ENCODE peak calls at places on chromosomes 16 and 17, in ten cellular contexts. V is mammary epithelial cell, H is cardiac muscle cell, S is AG04450, A is heart left ventricle, T is brain microvascular endothelial cell, Z is ascending aorta, E is Peyer's patch, P is heart right ventricle, Q is left ventricle myocardium inferior. N is an unnamed sample. For H3K27me3, the result is how much of the 10 kb centered on the place peaks cover.

GRCh38 chr16:56451753-56452689 is 667 bp downstream of the OGFOD1 start:
- DNase-seq in V (peak), H (peak), S (no peak), A (peak), T (peak), Z (peak), E (no peak), P (no peak), Q (no peak), N (peak)

GRCh38 chr17:65523853-65524664 is 37.4 kb downstream of the AXIN2 start:
- DNase-seq in V (no peak), H (peak), S (no peak), A (no peak), T (no peak), Z (peak), E (no peak), P (no peak), Q (no peak), N (no peak)

GRCh38 chr16:51523400-51523799 is 372.3 kb upstream of the SALL1 start:
- DNase-seq in V (no peak), H (peak), S (no peak), A (no peak), T (no peak), Z (no peak), E (no peak), P (no peak), Q (no peak), N (no peak)

GRCh38 chr16:19559242-19559910 is 3.9 kb downstream of the VPS35L start:
- DNase-seq in V (peak), H (peak), S (peak), A (no peak), T (peak), Z (no peak), E (no peak), P (no peak), Q (no peak), N (no peak)

GRCh38 chr16:4244254-4244812 is 2.5 kb upstream of the SRL start:
- DNase-seq in V (no peak), H (peak), S (no peak), A (no peak), T (no peak), Z (no peak), E (no peak), P (no peak), Q (no peak), N (no peak)

GRCh38 chr17:32261521-32261792 is 4.2 kb upstream of the RHBDL3 start:
- DNase-seq in V (no peak), H (peak), S (no peak), A (no peak), T (no peak), Z (no peak), E (no peak), P (no peak), Q (no peak), N (no peak)

GRCh38 chr16:85193876-85194275 is 81.6 kb upstream of the CIBAR2 start:
- DNase-seq in V (no peak), H (no peak), S (no peak), A (no peak), T (no peak), Z (no peak), E (no peak), P (no peak), Q (no peak), N (no peak)

GRCh38 chr17:29557085-29557697 is 9.6 kb downstream of the ABHD15 start:
- DNase-seq in V (peak), H (peak), S (no peak), A (no peak), T (peak), Z (no peak), E (no peak), P (no peak), Q (no peak), N (no peak)

GRCh38 chr17:1010586-1010985 is 13.7 kb downstream of the TIMM22 start:
- DNase-seq in V (no peak), H (no peak), S (no peak), A (no peak), T (no peak), Z (no peak), E (no peak), P (no peak), Q (no peak), N (peak)

GRCh38 chr16:67853670-67854069 is 6.2 kb upstream of the CENPT start:
- DNase-seq in V (no peak), H (no peak), S (no peak), A (no peak), T (no peak), Z (no peak), E (no peak), P (no peak), Q (no peak), N (no peak)

GRCh38 chr17:38710985-38711384 is 5.9 kb downstream of the MLLT6 start:
- DNase-seq in V (no peak), H (no peak), S (no peak), A (no peak), T (no peak), Z (no peak), E (no peak), P (no peak), Q (no peak), N (no peak)
- H3K27me3 ChIP-seq in V (under half), H (under half), S (under half), A (under half), T (under half), Z (under half), E (under half), P (under half), Q (under half), N (under half)

DNA sequence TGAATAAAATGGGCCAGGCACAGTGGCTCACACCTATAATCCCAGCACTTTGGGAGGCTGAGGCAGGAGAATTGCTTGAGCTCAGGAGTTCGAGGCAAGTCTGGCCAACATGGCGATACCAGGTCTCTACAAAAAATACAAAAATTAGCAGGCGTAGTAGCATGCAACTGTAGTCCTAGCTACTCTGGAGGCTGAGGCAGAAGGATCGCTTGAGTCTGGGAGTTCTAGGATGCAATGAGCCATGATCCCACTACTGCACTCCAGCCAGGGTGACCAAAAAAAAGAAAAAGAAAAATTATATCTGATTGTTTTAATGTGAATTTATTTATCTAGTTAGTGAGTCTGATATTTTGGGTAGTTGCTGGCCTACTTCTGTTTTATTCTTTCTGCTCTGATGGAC is 7.0 kb downstream of the IL34 start:
- DNase-seq in V (peak), H (no peak), S (no peak), A (no peak), T (no peak), Z (peak), E (no peak), P (no peak), Q (no peak), N (no peak)
- H3K4me3 ChIP-seq in V (no peak), H (no peak), S (no peak), A (no peak), T (no peak), Z (no peak), E (no peak), P (no peak), Q (no peak), N (no peak)

DNA sequence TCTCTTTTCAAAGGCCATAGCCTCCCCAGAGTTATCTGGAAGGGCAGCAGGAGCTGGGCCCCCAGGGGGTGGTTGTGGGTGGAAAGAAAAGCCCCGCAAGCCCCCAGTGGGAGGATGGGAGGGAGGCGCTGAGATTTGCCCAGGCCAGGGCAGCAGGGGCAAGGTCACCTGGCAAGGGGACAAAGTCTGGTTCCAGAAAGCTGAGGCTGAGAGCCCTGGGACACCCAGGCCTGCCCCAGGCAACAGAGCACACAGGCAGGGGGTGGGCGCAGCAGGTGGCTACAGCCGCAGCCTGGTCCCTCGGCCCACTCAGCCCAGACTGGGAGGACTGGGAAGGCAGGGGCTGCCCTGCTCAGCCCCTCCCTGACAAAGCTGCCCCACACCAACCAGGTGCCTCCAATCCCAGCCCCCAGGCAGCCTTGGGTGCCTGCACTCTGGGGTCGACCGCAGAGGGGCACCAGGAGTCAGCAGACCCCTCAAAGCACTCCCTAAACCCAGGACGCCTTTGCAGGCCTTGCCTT is 23.7 kb upstream of the GSG1L start:
- DNase-seq in V (no peak), H (no peak), S (no peak), A (no peak), T (no peak), Z (no peak), E (no peak), P (no peak), Q (no peak), N (no peak)
- TF ChIP-seq CTCF in V (no peak), H (no peak), S (no peak), A (no peak), T (no peak), Z (no peak), E (no peak), P (no peak), Q (no peak), N (no peak)

GRCh38 chr17:79186406-79186805 is 111.8 kb downstream of the ENGASE start:
- DNase-seq in V (no peak), H (no peak), S (no peak), A (no peak), T (no peak), Z (no peak), E (no peak), P (no peak), Q (no peak), N (no peak)
- H3K27me3 ChIP-seq in V (under half), H (half or more), S (under half), A (under half), T (under half), Z (under half), E (under half), P (half or more), Q (half or more), N (under half)

DNA sequence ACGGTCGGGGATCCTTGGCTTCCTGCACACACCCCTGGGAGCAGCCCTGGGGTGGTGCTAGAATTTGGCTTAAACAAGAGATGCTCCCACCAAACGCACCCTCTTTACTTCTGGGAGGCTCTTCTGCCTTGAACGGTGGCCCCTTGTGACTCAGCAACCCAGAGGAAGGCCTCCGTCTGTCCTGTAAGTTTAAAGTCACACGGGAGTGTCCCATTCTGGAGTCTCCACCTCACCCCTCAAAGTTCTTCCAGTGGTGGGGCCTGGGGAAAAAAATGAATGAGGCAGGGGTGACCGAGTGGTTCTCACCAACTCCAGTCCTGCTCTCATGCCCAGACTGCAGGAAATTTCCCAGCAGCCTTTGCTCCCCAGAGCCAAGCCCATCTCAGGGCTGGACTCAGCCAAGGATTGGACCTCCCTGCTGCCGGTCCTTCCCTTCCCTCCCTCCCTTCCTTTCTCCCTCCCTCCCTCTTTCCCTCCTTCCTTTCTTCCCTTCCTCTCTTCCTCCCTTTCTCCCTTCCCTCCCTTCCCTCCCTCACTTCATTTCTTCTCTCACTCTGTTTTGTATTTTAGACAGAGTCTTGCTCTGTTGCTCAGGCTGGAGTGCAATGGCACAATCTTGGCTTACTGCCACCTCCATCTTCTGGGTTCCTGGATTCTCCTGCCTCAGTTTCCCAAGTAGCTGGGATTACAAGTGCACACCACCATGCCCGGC is 11.4 kb downstream of the ITGAD start:
- DNase-seq in V (no peak), H (peak), S (no peak), A (no peak), T (no peak), Z (no peak), E (no peak), P (no peak), Q (no peak), N (no peak)
- H3K4me3 ChIP-seq in V (no peak), H (no peak), S (peak), A (no peak), T (no peak), Z (no peak), E (no peak), P (peak), Q (peak), N (peak)

N was measured in psoas muscle.